ENCODE peak calls at places on chromosomes 5 and 9, in nine cellular contexts. One of them, this sample, is unnamed.

GRCh38 chr5:178346607-178347334 is 114.2 kb upstream of the PHYKPL start:
- DNase-seq in GM23338: no peak
- DNase-seq in GM12878: no peak
- DNase-seq in A549: no peak
- DNase-seq in HepG2: no peak
- DNase-seq in HL-60: no peak
- DNase-seq in HCT116: no peak
- DNase-seq in K562: no peak
- DNase-seq in SK-N-SH: no peak
- DNase-seq in this sample: no peak

GRCh38 chr9:92455217-92455616 is 27.1 kb downstream of the ASPN start:
- DNase-seq in SK-N-SH: no peak
- DNase-seq in K562: peak
- DNase-seq in A549: peak
- DNase-seq in GM23338: peak
- DNase-seq in HL-60: no peak
- DNase-seq in HCT116: peak
- DNase-seq in HepG2: peak
- DNase-seq in GM12878: no peak
- DNase-seq in this sample: no peak

GRCh38 chr9:129507805-129508204 is 113.1 kb downstream of the C9orf50 start:
- DNase-seq in SK-N-SH: no peak
- DNase-seq in GM12878: no peak
- DNase-seq in GM23338: no peak
- DNase-seq in HCT116: no peak
- DNase-seq in HepG2: no peak
- DNase-seq in HL-60: no peak
- DNase-seq in K562: no peak
- DNase-seq in A549: no peak
- DNase-seq in this sample: no peak

GRCh38 chr9:109507421-109507838 is 9.3 kb upstream of the PTPN3 start:
- DNase-seq in GM12878: no peak
- DNase-seq in K562: no peak
- DNase-seq in SK-N-SH: no peak
- DNase-seq in GM23338: no peak
- DNase-seq in HCT116: no peak
- DNase-seq in HepG2: peak
- DNase-seq in HL-60: no peak
- DNase-seq in A549: peak
- DNase-seq in this sample: peak

GRCh38 chr5:56360816-56361215 is 127.7 kb upstream of the ANKRD55 start:
- DNase-seq in HCT116: no peak
- DNase-seq in SK-N-SH: no peak
- DNase-seq in GM23338: no peak
- DNase-seq in HL-60: no peak
- DNase-seq in GM12878: no peak
- DNase-seq in A549: no peak
- DNase-seq in HepG2: no peak
- DNase-seq in K562: no peak
- DNase-seq in this sample: no peak

GRCh38 chr5:150612905-150613670 is 27.4 kb upstream of the SYNPO start:
- DNase-seq in A549: no peak
- DNase-seq in HL-60: no peak
- DNase-seq in SK-N-SH: no peak
- DNase-seq in GM12878: no peak
- DNase-seq in K562: no peak
- DNase-seq in GM23338: no peak
- DNase-seq in HCT116: no peak
- DNase-seq in HepG2: no peak
- DNase-seq in this sample: no peak

GRCh38 chr5:94672746-94673145 is 54.3 kb downstream of the SLF1 start:
- DNase-seq in HCT116: no peak
- DNase-seq in SK-N-SH: no peak
- DNase-seq in A549: no peak
- DNase-seq in HL-60: no peak
- DNase-seq in GM12878: no peak
- DNase-seq in K562: no peak
- DNase-seq in GM23338: no peak
- DNase-seq in HepG2: no peak
- DNase-seq in this sample: no peak

GRCh38 chr9:113173341-113173740 is 22.5 kb downstream of the SLC31A2 start:
- DNase-seq in GM12878: no peak
- DNase-seq in SK-N-SH: no peak
- DNase-seq in HL-60: no peak
- DNase-seq in K562: no peak
- DNase-seq in A549: no peak
- DNase-seq in GM23338: no peak
- DNase-seq in HepG2: no peak
- DNase-seq in HCT116: no peak
- DNase-seq in this sample: no peak

GRCh38 chr9:131885144-131885609 is 145.3 kb upstream of the RAPGEF1 start:
- DNase-seq in HL-60: no peak
- DNase-seq in SK-N-SH: peak
- DNase-seq in GM12878: no peak
- DNase-seq in K562: no peak
- DNase-seq in A549: no peak
- DNase-seq in GM23338: no peak
- DNase-seq in HCT116: no peak
- DNase-seq in HepG2: no peak
- DNase-seq in this sample: no peak

GRCh38 chr9:127628644-127629467 is 16.8 kb downstream of the STXBP1 start:
- DNase-seq in HL-60: no peak
- DNase-seq in GM12878: no peak
- DNase-seq in K562: peak
- DNase-seq in SK-N-SH: no peak
- DNase-seq in HCT116: no peak
- DNase-seq in HepG2: no peak
- DNase-seq in A549: no peak
- DNase-seq in GM23338: no peak
- DNase-seq in this sample: no peak

GRCh38 chr5:162068412-162068811 is 839 bp downstream of the GABRG2 start:
- DNase-seq in SK-N-SH: peak
- DNase-seq in A549: peak
- DNase-seq in GM12878: no peak
- DNase-seq in K562: peak
- DNase-seq in GM23338: peak
- DNase-seq in HCT116: no peak
- DNase-seq in HepG2: peak
- DNase-seq in HL-60: peak
- DNase-seq in this sample: no peak

GRCh38 chr9:135864447-135865049 is 42.8 kb downstream of the CAMSAP1 start:
- DNase-seq in A549: peak
- DNase-seq in GM12878: no peak
- DNase-seq in GM23338: peak
- DNase-seq in K562: peak
- DNase-seq in HL-60: peak
- DNase-seq in HCT116: peak
- DNase-seq in SK-N-SH: peak
- DNase-seq in HepG2: peak
- DNase-seq in this sample: peak

GRCh38 chr9:86303316-86303975 is 21.1 kb upstream of the ISCA1 start:
- DNase-seq in GM23338: peak
- DNase-seq in HCT116: no peak
- DNase-seq in A549: no peak
- DNase-seq in K562: peak
- DNase-seq in GM12878: no peak
- DNase-seq in HepG2: no peak
- DNase-seq in HL-60: no peak
- DNase-seq in SK-N-SH: no peak
- DNase-seq in this sample: no peak

GRCh38 chr5:113255105-113255504 is 179.7 kb downstream of the TSSK1B start:
- DNase-seq in SK-N-SH: no peak
- DNase-seq in HL-60: no peak
- DNase-seq in GM12878: no peak
- DNase-seq in K562: no peak
- DNase-seq in HCT116: no peak
- DNase-seq in A549: no peak
- DNase-seq in GM23338: no peak
- DNase-seq in HepG2: no peak
- DNase-seq in this sample: no peak

GRCh38 chr5:157106668-157107461 is 2.0 kb downstream of the HAVCR2 start:
- DNase-seq in HepG2: no peak
- DNase-seq in K562: no peak
- DNase-seq in GM12878: peak
- DNase-seq in HCT116: no peak
- DNase-seq in HL-60: peak
- DNase-seq in A549: no peak
- DNase-seq in GM23338: no peak
- DNase-seq in SK-N-SH: no peak
- DNase-seq in this sample: no peak

GRCh38 chr5:14452685-14453084 is 128.9 kb upstream of the OTULINL start:
- DNase-seq in HCT116: no peak
- DNase-seq in K562: no peak
- DNase-seq in HepG2: no peak
- DNase-seq in GM12878: no peak
- DNase-seq in HL-60: no peak
- DNase-seq in GM23338: no peak
- DNase-seq in A549: no peak
- DNase-seq in SK-N-SH: no peak
- DNase-seq in this sample: no peak

GRCh38 chr9:133205996-133206931 is 2.8 kb downstream of the OBP2B start:
- DNase-seq in GM23338: no peak
- DNase-seq in HL-60: no peak
- DNase-seq in HCT116: no peak
- DNase-seq in GM12878: no peak
- DNase-seq in K562: no peak
- DNase-seq in A549: no peak
- DNase-seq in HepG2: no peak
- DNase-seq in SK-N-SH: peak
- DNase-seq in this sample: no peak

DNA sequence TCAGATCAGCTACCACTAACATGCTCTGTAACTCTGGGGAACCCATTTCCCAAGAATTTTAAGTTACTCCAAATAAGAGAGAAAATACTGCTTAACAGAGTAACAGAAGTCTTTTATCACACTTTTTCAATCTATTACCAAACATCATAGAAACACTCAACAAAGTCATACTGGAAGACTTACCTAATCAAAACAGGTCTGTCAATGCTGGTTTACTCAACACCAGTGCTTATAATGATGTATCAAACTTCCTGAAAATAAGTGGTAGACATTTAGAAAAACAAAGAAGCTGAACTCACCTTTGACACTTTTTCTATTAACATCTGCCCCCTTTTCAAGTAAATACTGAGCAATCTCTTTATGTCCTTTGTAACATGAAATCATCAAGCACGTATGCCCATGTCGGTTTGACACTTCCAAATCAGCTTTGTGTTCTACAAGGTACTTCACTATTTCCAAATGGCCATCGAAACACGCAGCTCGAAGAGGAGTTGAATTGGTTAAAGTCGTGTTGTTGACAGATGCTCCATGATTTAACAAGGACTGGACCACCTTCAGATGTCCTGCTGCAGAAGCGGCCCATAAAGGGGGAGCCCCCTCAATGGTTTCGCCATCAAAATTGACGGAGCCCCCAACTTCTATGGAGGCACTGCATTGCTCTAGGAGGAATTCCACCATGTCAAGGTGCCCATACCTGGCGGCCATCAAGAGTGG is 1.8 kb downstream of the FEM1C start:
- DNase-seq in SK-N-SH: no peak
- DNase-seq in K562: peak
- DNase-seq in HL-60: no peak
- DNase-seq in A549: no peak
- DNase-seq in HCT116: no peak
- DNase-seq in HepG2: no peak
- DNase-seq in GM12878: no peak
- DNase-seq in GM23338: no peak
- DNase-seq in this sample: no peak
- TF ChIP-seq REST in SK-N-SH: no peak
- TF ChIP-seq REST in K562: no peak
- TF ChIP-seq REST in HL-60: no peak
- TF ChIP-seq REST in A549: no peak
- TF ChIP-seq REST in HCT116: no peak
- TF ChIP-seq REST in HepG2: no peak
- TF ChIP-seq REST in GM12878: no peak
- TF ChIP-seq REST in GM23338: no peak
- TF ChIP-seq REST in this sample: no peak

DNA sequence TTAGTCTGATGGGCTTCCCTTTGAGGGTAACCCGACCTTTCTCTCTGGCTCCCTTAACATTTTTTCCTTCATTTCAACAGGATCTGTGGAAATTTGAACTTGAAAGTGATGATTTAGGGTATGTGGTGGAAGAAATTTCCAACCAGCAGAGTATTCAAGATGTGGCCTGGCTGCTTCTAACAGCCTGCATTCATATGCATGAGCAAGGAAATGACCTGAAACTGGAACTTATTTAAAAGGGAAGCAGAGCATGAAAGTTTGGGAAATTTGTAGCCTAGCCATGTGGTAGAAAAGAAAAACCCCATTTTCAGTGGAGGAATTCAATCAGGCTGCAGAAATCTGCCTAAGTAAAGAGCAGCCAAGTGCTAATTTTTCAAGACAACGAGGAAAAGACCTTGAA is 41.7 kb downstream of the UNC13B start:
- DNase-seq in SK-N-SH: no peak
- DNase-seq in HL-60: no peak
- DNase-seq in A549: no peak
- DNase-seq in HepG2: no peak
- DNase-seq in K562: no peak
- DNase-seq in GM12878: no peak
- DNase-seq in GM23338: peak
- DNase-seq in HCT116: no peak
- DNase-seq in this sample: no peak
- TF ChIP-seq REST in SK-N-SH: no peak
- TF ChIP-seq REST in HL-60: no peak
- TF ChIP-seq REST in A549: no peak
- TF ChIP-seq REST in HepG2: no peak
- TF ChIP-seq REST in K562: no peak
- TF ChIP-seq REST in GM12878: no peak
- TF ChIP-seq REST in GM23338: no peak
- TF ChIP-seq REST in HCT116: no peak
- TF ChIP-seq REST in this sample: no peak

DNA sequence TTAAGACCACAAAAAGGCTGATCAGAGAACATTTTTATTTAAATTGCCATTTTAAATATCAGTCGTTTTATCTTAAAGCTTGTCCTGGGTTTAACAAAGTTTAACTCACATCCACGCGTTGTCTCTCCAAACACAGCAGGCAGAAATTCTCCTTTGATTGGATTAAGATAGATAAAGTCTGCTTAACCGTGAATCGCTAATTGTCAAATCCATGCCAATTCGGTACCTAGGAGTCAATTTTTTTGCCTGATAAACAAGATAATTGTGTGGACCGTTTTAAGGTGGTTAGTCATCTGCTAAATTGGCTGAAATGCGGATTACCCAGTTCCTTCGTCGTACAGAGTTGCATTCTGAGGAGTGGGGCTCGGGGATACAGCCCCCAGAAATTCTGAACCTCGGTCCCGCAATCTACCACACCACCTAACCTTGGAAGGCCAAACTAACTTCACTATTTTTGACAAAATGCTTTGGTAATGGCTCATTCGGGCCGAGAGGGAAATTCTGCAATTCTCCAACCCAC is 645 bp upstream of the BTF3 start:
- DNase-seq in GM23338: no peak
- DNase-seq in K562: no peak
- DNase-seq in HepG2: no peak
- DNase-seq in GM12878: no peak
- DNase-seq in A549: no peak
- DNase-seq in HL-60: no peak
- DNase-seq in SK-N-SH: no peak
- DNase-seq in HCT116: no peak
- DNase-seq in this sample: no peak
- TF ChIP-seq REST in GM23338: no peak
- TF ChIP-seq REST in K562: no peak
- TF ChIP-seq REST in HepG2: no peak
- TF ChIP-seq REST in GM12878: no peak
- TF ChIP-seq REST in A549: no peak
- TF ChIP-seq REST in HL-60: no peak
- TF ChIP-seq REST in SK-N-SH: no peak
- TF ChIP-seq REST in HCT116: no peak
- TF ChIP-seq REST in this sample: no peak

GRCh38 chr5:103355590-103355989 is 97.0 kb downstream of the MACIR start:
- DNase-seq in A549: no peak
- DNase-seq in GM12878: no peak
- DNase-seq in SK-N-SH: no peak
- DNase-seq in HL-60: no peak
- DNase-seq in K562: no peak
- DNase-seq in HCT116: no peak
- DNase-seq in HepG2: no peak
- DNase-seq in GM23338: no peak
- DNase-seq in this sample: no peak
- TF ChIP-seq REST in A549: no peak
- TF ChIP-seq REST in GM12878: no peak
- TF ChIP-seq REST in SK-N-SH: no peak
- TF ChIP-seq REST in HL-60: no peak
- TF ChIP-seq REST in K562: no peak
- TF ChIP-seq REST in HCT116: no peak
- TF ChIP-seq REST in HepG2: no peak
- TF ChIP-seq REST in GM23338: no peak
- TF ChIP-seq REST in this sample: no peak